ENCODE peak calls at places on chromosomes 1 and 21, in four cellular contexts. E, V, N and L are unnamed samples.

GRCh38 chr1:29455781-29456180 is 219.5 kb downstream of the PTPRU start:
- DNase-seq in E (no peak), N (no peak), V (no peak), L (no peak)

GRCh38 chr1:43493661-43494450 is 36.8 kb upstream of the PTPRF start:
- DNase-seq in N (no peak), V (no peak), E (peak; percentile 71), L (no peak)

GRCh38 chr21:41156128-41156527 is 11.8 kb upstream of the BACE2 start:
- DNase-seq in V (no peak), N (no peak), E (no peak), L (no peak)

GRCh38 chr1:201716742-201717135 is 112.2 kb upstream of the IPO9 start:
- DNase-seq in E (no peak), V (no peak), N (no peak), L (no peak)

GRCh38 chr1:88998716-88999115 is 6.3 kb upstream of the KYAT3 start:
- DNase-seq in N (peak; percentile 53), E (peak; percentile 64), V (no peak), L (peak; percentile 74)

GRCh38 chr1:148362930-148363810 is 119.9 kb downstream of the PPIAL4G start:
- DNase-seq in N (no peak), E (no peak), V (no peak), L (no peak)

GRCh38 chr1:58041621-58042020 is 504.9 kb downstream of the OMA1 start:
- DNase-seq in E (no peak), V (no peak), N (no peak), L (no peak)

GRCh38 chr1:46202975-46203737 is at the start of gene LURAP1:
- DNase-seq in V (no peak), N (peak; percentile 84), E (no peak), L (peak; percentile 77)

GRCh38 chr1:235935506-235936224 is 69.0 kb upstream of the LYST start:
- DNase-seq in V (no peak), N (no peak), E (no peak), L (no peak)

GRCh38 chr1:219938706-219939105 is 10.3 kb upstream of the SLC30A10 start:
- DNase-seq in V (no peak), E (no peak), N (no peak), L (peak; percentile 68)

GRCh38 chr1:193103759-193104495 is 1.3 kb downstream of the GLRX2 start:
- DNase-seq in V (no peak), E (no peak), N (no peak), L (no peak)

GRCh38 chr1:159927887-159928431 is 2.7 kb upstream of the TAGLN2 start:
- DNase-seq in N (no peak), E (no peak), V (no peak), L (no peak)
- TF ChIP-seq YY1 in N (no peak), E (no peak), V (no peak), L (no peak)

GRCh38 chr1:183318433-183318832 is 99.7 kb downstream of the NMNAT2 start:
- DNase-seq in E (peak; percentile 50), V (peak; percentile 55), N (no peak), L (no peak)
- H3K9ac ChIP-seq in E (no peak overlapping the region), V (no peak overlapping the region), N (no peak overlapping the region), L (no peak overlapping the region)

GRCh38 chr1:205585169-205585834 is 46.5 kb downstream of the ELK4 start:
- DNase-seq in V (no peak), N (no peak), E (no peak), L (no peak)

GRCh38 chr1:205583461-205584130 is 48.2 kb downstream of the ELK4 start:
- DNase-seq in N (no peak), V (no peak), E (no peak), L (no peak)

GRCh38 chr1:205587576-205587975 is 44.2 kb downstream of the ELK4 start:
- DNase-seq in N (no peak), V (no peak), E (no peak), L (no peak)

GRCh38 chr1:205584732-205585131 is 47.1 kb downstream of the ELK4 start:
- DNase-seq in V (no peak), E (no peak), N (no peak), L (peak; percentile 51)

GRCh38 chr1:205585835-205586785 is 45.7 kb downstream of the ELK4 start:
- DNase-seq in V (no peak), N (no peak), E (no peak), L (no peak)
- TF ChIP-seq MXI1 in V (no peak), N (no peak), E (no peak), L (no peak)

DNA sequence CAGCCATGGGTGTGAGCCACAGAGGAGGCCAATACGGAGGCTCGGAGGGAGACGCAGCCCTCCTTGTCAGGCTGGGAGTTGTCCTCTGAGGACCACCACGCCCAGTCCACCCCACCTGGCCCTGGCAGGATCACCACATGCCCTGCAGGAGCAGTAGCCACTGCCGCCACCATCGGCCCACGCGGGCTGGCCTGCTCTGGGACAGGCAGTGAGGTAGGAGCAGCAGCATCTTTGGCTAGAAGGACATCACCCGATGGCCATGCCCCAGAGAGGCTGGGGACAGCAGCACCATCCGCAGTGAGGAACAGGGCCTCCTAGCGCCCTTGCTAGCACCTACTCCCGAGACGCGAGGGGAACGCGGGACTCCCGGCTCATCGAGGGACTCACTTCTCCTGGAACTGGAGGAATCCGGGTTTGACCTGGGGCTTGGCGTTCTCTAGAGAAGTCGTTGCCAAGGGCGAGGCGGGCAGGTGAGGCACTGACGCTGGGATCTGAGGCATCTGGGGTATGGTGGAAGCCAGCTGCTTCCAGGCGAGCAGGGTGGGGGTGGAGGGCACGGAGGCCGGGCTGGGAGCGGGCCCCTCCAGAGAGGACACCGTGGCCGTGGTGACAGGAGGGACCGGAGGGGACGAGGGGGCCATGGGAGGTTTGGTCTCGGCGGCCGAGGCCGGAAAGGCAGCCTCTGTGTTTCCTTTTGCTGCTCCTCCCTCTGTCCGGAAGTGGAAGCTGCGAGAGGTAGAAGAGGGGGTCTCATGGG is 148.9 kb downstream of the CASZ1 start:
- DNase-seq in N (no peak), E (no peak), V (no peak), L (no peak)
- TF ChIP-seq YY1 in N (no peak), E (no peak), V (no peak), L (no peak)

GRCh38 chr1:162369571-162369970 is 7.1 kb downstream of the SPATA46 start:
- DNase-seq in N (no peak), E (no peak), V (no peak), L (no peak)
- H3K9ac ChIP-seq in N (no peak overlapping the region), E (no peak overlapping the region), V (no peak overlapping the region), L (no peak overlapping the region)

GRCh38 chr1:184241446-184241845 is 145.4 kb upstream of the C1orf21 start:
- DNase-seq in V (no peak), N (no peak), E (no peak), L (no peak)

GRCh38 chr1:184244962-184245361 is 141.9 kb upstream of the C1orf21 start:
- DNase-seq in V (no peak), E (no peak), N (no peak), L (no peak)

GRCh38 chr1:184237588-184237987 is 149.2 kb upstream of the C1orf21 start:
- DNase-seq in N (no peak), V (no peak), E (no peak), L (no peak)

GRCh38 chr1:184242507-184242943 is 144.3 kb upstream of the C1orf21 start:
- DNase-seq in E (no peak), N (no peak), V (no peak), L (no peak)
- TF ChIP-seq MXI1 in E (no peak), N (no peak), V (no peak), L (no peak)

GRCh38 chr1:151992345-151993083 is 1.1 kb downstream of the S100A10 start:
- DNase-seq in E (peak; percentile 73), N (no peak), V (no peak), L (peak; percentile 80)
- TF ChIP-seq YY1 in E (no peak), N (no peak), V (no peak), L (no peak)

DNA sequence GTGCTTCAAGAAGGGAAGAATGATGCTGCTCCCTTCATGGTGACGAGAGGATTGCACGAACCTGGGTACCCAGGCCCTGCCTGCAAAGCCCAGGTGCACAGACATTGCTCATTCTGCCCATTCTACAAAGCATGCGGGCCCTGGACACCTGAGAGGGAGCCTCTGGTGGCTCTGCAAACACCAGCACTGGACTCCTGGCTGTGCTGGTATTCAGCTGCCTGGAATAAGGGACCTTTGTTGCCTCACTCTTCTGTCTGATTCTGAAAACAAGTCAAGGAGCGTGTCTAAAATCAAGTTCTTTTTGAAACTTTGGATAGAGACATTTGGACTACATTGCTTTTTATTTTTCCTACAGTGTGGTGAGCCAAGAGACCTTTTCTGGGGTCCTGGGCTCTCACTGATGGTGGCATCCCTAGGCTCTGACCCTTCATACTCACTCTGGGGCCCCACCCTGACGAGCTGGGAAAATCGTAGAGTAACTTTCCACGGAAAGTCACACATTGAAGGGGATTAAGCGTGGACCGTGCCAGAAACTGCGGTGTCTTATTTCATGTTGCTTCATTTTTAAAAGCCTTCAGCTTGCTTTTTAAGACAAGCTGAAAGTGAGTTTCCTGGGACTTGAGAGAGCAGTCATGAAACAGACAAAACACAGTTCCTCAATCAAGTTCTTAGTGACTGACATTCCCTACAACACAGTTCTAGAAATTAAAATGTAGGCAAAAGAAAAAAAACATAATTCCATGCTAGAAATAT is 24.0 kb downstream of the ABCA4 start:
- DNase-seq in E (peak; percentile 61), N (no peak), V (no peak), L (no peak)
- H3K9ac ChIP-seq in E (no peak overlapping the region), N (no peak overlapping the region), V (no peak overlapping the region), L (no peak overlapping the region)

GRCh38 chr21:26388731-26389231 is 184.3 kb downstream of the CYYR1 start:
- DNase-seq in N (peak; percentile 13), E (no peak), V (no peak), L (no peak)
- TF ChIP-seq MXI1 in N (no peak), E (no peak), V (no peak), L (no peak)